ENCODE peak calls at places on chromosomes 12 and 14, in eight cellular contexts. H is fibroblast of lung; L is GM23248; Z is CD8-positive, alpha-beta memory T cell; R is HCT116; S is dorsolateral prefrontal cortex; A is body of pancreas; C is cardiac muscle cell. Q is an unnamed sample. For H3K27me3, the result is how much of the 10 kb centered on the place peaks cover.

GRCh38 chr14:73785834-73786631 is 65.6 kb upstream of the PTGR2 start:
- DNase-seq in H (peak), L (peak), Z (peak), R (peak), S (peak), A (peak), C (peak), Q (peak)

GRCh38 chr12:20625531-20625930 is 69.6 kb upstream of the SLCO1C1 start:
- DNase-seq in H (no peak), L (no peak), Z (no peak), R (no peak), S (no peak), A (no peak), C (no peak), Q (no peak)

GRCh38 chr12:124391340-124392261 is 96.7 kb downstream of the RFLNA start:
- DNase-seq in H (peak), L (peak), Z (peak), R (peak), S (no peak), A (no peak), C (no peak), Q (peak)

GRCh38 chr12:40105515-40106201 is at the start of gene SLC2A13:
- DNase-seq in H (peak), L (peak), Z (peak), R (peak), S (peak), A (peak), C (peak), Q (peak)

GRCh38 chr12:47736877-47737676 is 11.8 kb upstream of the ENDOU start:
- DNase-seq in H (peak), L (peak), Z (no peak), R (no peak), S (peak), A (peak), C (peak), Q (no peak)

GRCh38 chr12:15863258-15863835 is 18.8 kb upstream of the STRAP start:
- DNase-seq in H (no peak), L (peak), Z (no peak), R (no peak), S (no peak), A (no peak), C (no peak), Q (no peak)

GRCh38 chr14:77579065-77579464 is 37.4 kb downstream of the SPTLC2 start:
- DNase-seq in H (peak), L (peak), Z (no peak), R (no peak), S (no peak), A (no peak), C (no peak), Q (no peak)

GRCh38 chr12:78684419-78684818 is 180.2 kb upstream of the SYT1 start:
- DNase-seq in H (no peak), L (no peak), Z (no peak), R (no peak), S (no peak), A (no peak), C (no peak), Q (no peak)

GRCh38 chr14:55043528-55043927 is 7.9 kb upstream of the MAPK1IP1L start:
- DNase-seq in H (no peak), L (no peak), Z (no peak), R (no peak), S (no peak), A (no peak), C (peak), Q (no peak)

GRCh38 chr14:58722433-58722832 is 84.7 kb downstream of the DACT1 start:
- DNase-seq in H (no peak), L (no peak), Z (no peak), R (no peak), S (no peak), A (no peak), C (no peak), Q (no peak)

GRCh38 chr12:60501124-60501729 is 905.4 kb downstream of the SLC16A7 start:
- DNase-seq in H (peak), L (peak), Z (no peak), R (no peak), S (no peak), A (no peak), C (peak), Q (no peak)

GRCh38 chr12:43841253-43841652 is 5.4 kb downstream of the TMEM117 start:
- DNase-seq in H (no peak), L (no peak), Z (no peak), R (no peak), S (no peak), A (no peak), C (peak), Q (no peak)
- H3K27ac ChIP-seq in H (no peak), L (no peak), Z (no peak), R (no peak), S (no peak), A (no peak), C (no peak), Q (no peak)

GRCh38 chr12:54065677-54066076 is 12.0 kb downstream of the HOXC4 start:
- DNase-seq in H (no peak), L (no peak), Z (no peak), R (no peak), S (no peak), A (no peak), C (no peak), Q (no peak)
- H3K27me3 ChIP-seq in H (under half), L (under half), Z (under half), R (under half), S (under half), A (under half), C (half or more), Q (under half)

DNA sequence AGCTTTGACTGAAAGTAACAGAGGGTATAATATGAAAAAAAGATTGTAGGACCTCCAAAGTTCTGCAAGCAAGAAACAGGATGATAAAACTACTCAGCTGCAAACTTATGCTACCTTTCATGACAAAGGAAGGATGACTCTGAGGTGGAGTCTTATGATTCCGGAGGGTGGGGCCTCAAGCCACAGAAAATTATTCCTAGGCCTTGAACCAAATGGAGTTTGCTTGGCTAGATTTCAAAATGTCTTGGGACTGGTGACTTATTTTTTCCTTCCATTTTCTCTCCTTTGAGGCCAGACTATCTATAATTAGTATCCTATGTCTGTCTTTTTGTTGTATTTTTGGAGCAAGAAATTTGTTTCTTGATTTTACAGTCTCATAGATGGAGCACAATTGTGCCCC is 336.3 kb downstream of the LRIG3 start:
- DNase-seq in H (peak), L (peak), Z (no peak), R (no peak), S (no peak), A (no peak), C (no peak), Q (no peak)
- H3K27ac ChIP-seq in H (no peak), L (peak), Z (no peak), R (no peak), S (no peak), A (no peak), C (no peak), Q (no peak)

DNA sequence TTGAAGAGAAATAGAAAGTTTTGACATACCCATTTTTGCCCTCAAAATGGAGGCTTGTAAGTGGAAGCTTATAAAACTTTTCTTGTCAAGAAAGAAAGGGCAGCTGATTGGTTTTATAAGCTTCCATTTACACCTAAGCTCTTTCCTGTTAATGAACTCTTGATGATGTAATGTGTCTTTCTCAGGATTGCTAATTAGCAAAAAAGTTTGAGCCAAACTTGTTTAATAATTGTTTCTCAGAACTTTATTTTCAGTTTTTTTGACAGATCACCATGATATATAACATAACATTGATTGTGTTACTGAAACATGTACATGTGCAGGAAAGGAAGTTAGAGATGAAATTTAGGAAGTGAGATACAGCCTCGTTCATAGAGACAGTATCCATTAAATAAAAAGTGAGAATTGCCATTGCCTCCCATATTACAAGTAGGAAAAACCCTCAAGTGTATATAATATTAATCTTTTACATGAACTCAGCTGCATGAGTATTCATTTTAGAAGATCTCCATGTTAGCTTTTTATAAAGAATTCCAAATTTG is 26.8 kb downstream of the RIC8B start:
- DNase-seq in H (no peak), L (no peak), Z (no peak), R (no peak), S (no peak), A (no peak), C (no peak), Q (no peak)
- H3K27me3 ChIP-seq in H (under half), L (under half), Z (under half), R (under half), S (under half), A (under half), C (under half), Q (under half)

DNA sequence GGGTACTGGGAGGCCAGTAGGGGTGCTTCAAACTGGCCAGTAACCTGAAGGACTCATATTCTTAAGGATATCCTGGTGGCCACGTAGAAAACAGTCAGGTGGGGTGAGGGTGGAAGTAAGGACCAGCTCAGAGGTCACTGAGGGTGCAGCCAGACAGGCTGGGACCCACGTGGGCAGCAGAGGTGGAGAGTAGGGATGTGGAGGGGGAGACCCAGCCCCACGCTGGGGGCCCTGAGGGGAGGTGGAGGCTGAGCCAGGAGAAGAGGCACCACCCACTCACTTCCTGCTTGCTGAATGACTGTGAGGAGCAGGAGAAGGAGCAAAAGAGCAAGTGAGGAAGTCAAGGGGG is 12.6 kb upstream of the SERPINA3 start:
- DNase-seq in H (no peak), L (no peak), Z (no peak), R (no peak), S (no peak), A (no peak), C (peak), Q (no peak)
- H3K27ac ChIP-seq in H (no peak), L (peak), Z (no peak), R (peak), S (no peak), A (peak), C (no peak), Q (no peak)